ENCODE peak calls at places on chromosomes 4 and X, in ten cellular contexts. One of them, this sample, is unnamed.

GRCh38 chr4:85475631-85476233 is 782 bp downstream of the ARHGAP24 start:
- DNase-seq in substantia nigra: no peak
- DNase-seq in NCI-H1092: no peak
- DNase-seq in NCI-H1105 treated with DMSO at 0.1 percent for 48 hours: peak
- DNase-seq in NCI-H82: peak
- DNase-seq in Calu3: no peak
- DNase-seq in activated CD4-positive, CD25-positive, alpha-beta regulatory T cell treated with anti-CD3 and anti-CD28 coated beads, Interleukin-2, amount 50 U/mL, for 72 hours: no peak
- DNase-seq in EL: peak
- DNase-seq in activated T-helper 1 cell treated with Interleukin-2 at 50 U/mL for 16 hours: no peak
- DNase-seq in kidney: peak
- DNase-seq in this sample: peak

GRCh38 chr4:139666735-139667266 is 1.2 kb downstream of the MGST2 start:
- DNase-seq in EL: no peak
- DNase-seq in activated CD4-positive, CD25-positive, alpha-beta regulatory T cell treated with anti-CD3 and anti-CD28 coated beads, Interleukin-2, amount 50 U/mL, for 72 hours: no peak
- DNase-seq in substantia nigra: no peak
- DNase-seq in NCI-H1105 treated with DMSO at 0.1 percent for 48 hours: peak
- DNase-seq in NCI-H82: peak
- DNase-seq in Calu3: peak
- DNase-seq in NCI-H1092: peak
- DNase-seq in activated T-helper 1 cell treated with Interleukin-2 at 50 U/mL for 16 hours: no peak
- DNase-seq in kidney: no peak
- DNase-seq in this sample: no peak

GRCh38 chr4:156144961-156145360 is 191.3 kb upstream of the CTSO start:
- DNase-seq in NCI-H1092: no peak
- DNase-seq in activated CD4-positive, CD25-positive, alpha-beta regulatory T cell treated with anti-CD3 and anti-CD28 coated beads, Interleukin-2, amount 50 U/mL, for 72 hours: no peak
- DNase-seq in substantia nigra: no peak
- DNase-seq in kidney: no peak
- DNase-seq in EL: no peak
- DNase-seq in Calu3: no peak
- DNase-seq in activated T-helper 1 cell treated with Interleukin-2 at 50 U/mL for 16 hours: no peak
- DNase-seq in NCI-H1105 treated with DMSO at 0.1 percent for 48 hours: no peak
- DNase-seq in NCI-H82: peak
- DNase-seq in this sample: no peak

GRCh38 chrX:101347859-101348451 is 587 bp downstream of the TIMM8A start:
- DNase-seq in NCI-H1092: no peak
- DNase-seq in activated T-helper 1 cell treated with Interleukin-2 at 50 U/mL for 16 hours: no peak
- DNase-seq in kidney: no peak
- DNase-seq in EL: peak
- DNase-seq in Calu3: no peak
- DNase-seq in NCI-H82: no peak
- DNase-seq in activated CD4-positive, CD25-positive, alpha-beta regulatory T cell treated with anti-CD3 and anti-CD28 coated beads, Interleukin-2, amount 50 U/mL, for 72 hours: no peak
- DNase-seq in substantia nigra: no peak
- DNase-seq in NCI-H1105 treated with DMSO at 0.1 percent for 48 hours: no peak
- DNase-seq in this sample: no peak

GRCh38 chr4:40662962-40663604 is 33.4 kb upstream of the RBM47 start:
- DNase-seq in kidney: no peak
- DNase-seq in activated CD4-positive, CD25-positive, alpha-beta regulatory T cell treated with anti-CD3 and anti-CD28 coated beads, Interleukin-2, amount 50 U/mL, for 72 hours: no peak
- DNase-seq in NCI-H1092: peak
- DNase-seq in Calu3: peak
- DNase-seq in NCI-H1105 treated with DMSO at 0.1 percent for 48 hours: peak
- DNase-seq in EL: peak
- DNase-seq in NCI-H82: peak
- DNase-seq in activated T-helper 1 cell treated with Interleukin-2 at 50 U/mL for 16 hours: no peak
- DNase-seq in substantia nigra: no peak
- DNase-seq in this sample: no peak

GRCh38 chrX:22406332-22406731 is 133.6 kb downstream of the CBLL2 start:
- DNase-seq in NCI-H1105 treated with DMSO at 0.1 percent for 48 hours: no peak
- DNase-seq in substantia nigra: no peak
- DNase-seq in activated T-helper 1 cell treated with Interleukin-2 at 50 U/mL for 16 hours: no peak
- DNase-seq in Calu3: no peak
- DNase-seq in NCI-H1092: no peak
- DNase-seq in NCI-H82: no peak
- DNase-seq in EL: no peak
- DNase-seq in kidney: no peak
- DNase-seq in activated CD4-positive, CD25-positive, alpha-beta regulatory T cell treated with anti-CD3 and anti-CD28 coated beads, Interleukin-2, amount 50 U/mL, for 72 hours: no peak
- DNase-seq in this sample: no peak

GRCh38 chr4:8067274-8067936 is 91.2 kb downstream of the ABLIM2 start:
- DNase-seq in Calu3: no peak
- DNase-seq in NCI-H1092: no peak
- DNase-seq in NCI-H82: no peak
- DNase-seq in activated T-helper 1 cell treated with Interleukin-2 at 50 U/mL for 16 hours: no peak
- DNase-seq in activated CD4-positive, CD25-positive, alpha-beta regulatory T cell treated with anti-CD3 and anti-CD28 coated beads, Interleukin-2, amount 50 U/mL, for 72 hours: no peak
- DNase-seq in NCI-H1105 treated with DMSO at 0.1 percent for 48 hours: no peak
- DNase-seq in kidney: peak
- DNase-seq in substantia nigra: no peak
- DNase-seq in EL: no peak
- DNase-seq in this sample: no peak

GRCh38 chrX:72685810-72686465 is 28.2 kb downstream of the PHKA1 start:
- DNase-seq in NCI-H1092: no peak
- DNase-seq in kidney: no peak
- DNase-seq in EL: no peak
- DNase-seq in activated CD4-positive, CD25-positive, alpha-beta regulatory T cell treated with anti-CD3 and anti-CD28 coated beads, Interleukin-2, amount 50 U/mL, for 72 hours: no peak
- DNase-seq in Calu3: peak
- DNase-seq in activated T-helper 1 cell treated with Interleukin-2 at 50 U/mL for 16 hours: no peak
- DNase-seq in NCI-H1105 treated with DMSO at 0.1 percent for 48 hours: peak
- DNase-seq in substantia nigra: no peak
- DNase-seq in NCI-H82: no peak
- DNase-seq in this sample: no peak

GRCh38 chrX:154378059-154378798 is 866 bp upstream of the EMD start:
- DNase-seq in kidney: peak
- DNase-seq in activated T-helper 1 cell treated with Interleukin-2 at 50 U/mL for 16 hours: peak
- DNase-seq in Calu3: no peak
- DNase-seq in EL: peak
- DNase-seq in activated CD4-positive, CD25-positive, alpha-beta regulatory T cell treated with anti-CD3 and anti-CD28 coated beads, Interleukin-2, amount 50 U/mL, for 72 hours: no peak
- DNase-seq in NCI-H1105 treated with DMSO at 0.1 percent for 48 hours: peak
- DNase-seq in NCI-H1092: peak
- DNase-seq in substantia nigra: no peak
- DNase-seq in NCI-H82: no peak
- DNase-seq in this sample: peak

GRCh38 chrX:34866636-34867035 is 76.0 kb upstream of the FAM47B start:
- DNase-seq in activated T-helper 1 cell treated with Interleukin-2 at 50 U/mL for 16 hours: no peak
- DNase-seq in NCI-H82: no peak
- DNase-seq in NCI-H1105 treated with DMSO at 0.1 percent for 48 hours: no peak
- DNase-seq in substantia nigra: no peak
- DNase-seq in activated CD4-positive, CD25-positive, alpha-beta regulatory T cell treated with anti-CD3 and anti-CD28 coated beads, Interleukin-2, amount 50 U/mL, for 72 hours: no peak
- DNase-seq in EL: peak
- DNase-seq in NCI-H1092: no peak
- DNase-seq in Calu3: no peak
- DNase-seq in kidney: no peak
- DNase-seq in this sample: no peak

GRCh38 chrX:45623266-45623665 is 422.6 kb upstream of the DIPK2B start:
- DNase-seq in NCI-H82: no peak
- DNase-seq in activated T-helper 1 cell treated with Interleukin-2 at 50 U/mL for 16 hours: no peak
- DNase-seq in EL: peak
- DNase-seq in substantia nigra: no peak
- DNase-seq in activated CD4-positive, CD25-positive, alpha-beta regulatory T cell treated with anti-CD3 and anti-CD28 coated beads, Interleukin-2, amount 50 U/mL, for 72 hours: no peak
- DNase-seq in NCI-H1092: no peak
- DNase-seq in kidney: no peak
- DNase-seq in NCI-H1105 treated with DMSO at 0.1 percent for 48 hours: no peak
- DNase-seq in Calu3: no peak
- DNase-seq in this sample: no peak

GRCh38 chrX:19649227-19650009 is 134.1 kb upstream of the MAP3K15 start:
- DNase-seq in NCI-H82: no peak
- DNase-seq in NCI-H1105 treated with DMSO at 0.1 percent for 48 hours: no peak
- DNase-seq in EL: no peak
- DNase-seq in activated CD4-positive, CD25-positive, alpha-beta regulatory T cell treated with anti-CD3 and anti-CD28 coated beads, Interleukin-2, amount 50 U/mL, for 72 hours: no peak
- DNase-seq in substantia nigra: no peak
- DNase-seq in kidney: no peak
- DNase-seq in activated T-helper 1 cell treated with Interleukin-2 at 50 U/mL for 16 hours: no peak
- DNase-seq in NCI-H1092: no peak
- DNase-seq in Calu3: no peak
- DNase-seq in this sample: no peak

GRCh38 chr4:3388461-3389185 is 53.1 kb upstream of the HGFAC start:
- DNase-seq in substantia nigra: no peak
- DNase-seq in EL: peak
- DNase-seq in NCI-H1092: no peak
- DNase-seq in activated T-helper 1 cell treated with Interleukin-2 at 50 U/mL for 16 hours: no peak
- DNase-seq in Calu3: no peak
- DNase-seq in NCI-H1105 treated with DMSO at 0.1 percent for 48 hours: no peak
- DNase-seq in NCI-H82: no peak
- DNase-seq in activated CD4-positive, CD25-positive, alpha-beta regulatory T cell treated with anti-CD3 and anti-CD28 coated beads, Interleukin-2, amount 50 U/mL, for 72 hours: no peak
- DNase-seq in kidney: no peak
- DNase-seq in this sample: no peak

GRCh38 chrX:150572206-150572605 is 3.8 kb downstream of the MTM1 start:
- DNase-seq in activated CD4-positive, CD25-positive, alpha-beta regulatory T cell treated with anti-CD3 and anti-CD28 coated beads, Interleukin-2, amount 50 U/mL, for 72 hours: no peak
- DNase-seq in NCI-H1092: no peak
- DNase-seq in EL: no peak
- DNase-seq in Calu3: no peak
- DNase-seq in activated T-helper 1 cell treated with Interleukin-2 at 50 U/mL for 16 hours: no peak
- DNase-seq in NCI-H82: no peak
- DNase-seq in substantia nigra: no peak
- DNase-seq in kidney: no peak
- DNase-seq in NCI-H1105 treated with DMSO at 0.1 percent for 48 hours: no peak
- DNase-seq in this sample: no peak

GRCh38 chr4:5200546-5200945 is 149.3 kb downstream of the STK32B start:
- DNase-seq in Calu3: no peak
- DNase-seq in NCI-H82: no peak
- DNase-seq in NCI-H1105 treated with DMSO at 0.1 percent for 48 hours: no peak
- DNase-seq in EL: no peak
- DNase-seq in activated T-helper 1 cell treated with Interleukin-2 at 50 U/mL for 16 hours: no peak
- DNase-seq in kidney: no peak
- DNase-seq in NCI-H1092: no peak
- DNase-seq in activated CD4-positive, CD25-positive, alpha-beta regulatory T cell treated with anti-CD3 and anti-CD28 coated beads, Interleukin-2, amount 50 U/mL, for 72 hours: no peak
- DNase-seq in substantia nigra: no peak
- DNase-seq in this sample: no peak

GRCh38 chr4:87103691-87104187 is 116.7 kb downstream of the KLHL8 start:
- DNase-seq in kidney: no peak
- DNase-seq in NCI-H82: no peak
- DNase-seq in substantia nigra: no peak
- DNase-seq in activated T-helper 1 cell treated with Interleukin-2 at 50 U/mL for 16 hours: no peak
- DNase-seq in EL: peak
- DNase-seq in NCI-H1105 treated with DMSO at 0.1 percent for 48 hours: no peak
- DNase-seq in NCI-H1092: no peak
- DNase-seq in activated CD4-positive, CD25-positive, alpha-beta regulatory T cell treated with anti-CD3 and anti-CD28 coated beads, Interleukin-2, amount 50 U/mL, for 72 hours: no peak
- DNase-seq in Calu3: peak
- DNase-seq in this sample: no peak

This sample was measured in upper lobe of left lung.